ENCODE peak calls at places on chromosomes 3 and 15, in eight cellular contexts. G, X, I, R, U, O, T and D are unnamed samples.

GRCh38 chr15:52161406-52161966 is 29.7 kb downstream of the GNB5 start:
- DNase-seq in G (no peak), X (no peak), I (no peak), R (no peak), U (no peak), O (no peak), T (no peak), D (no peak)

GRCh38 chr15:90126457-90127435 is 24.5 kb upstream of the IDH2 start:
- DNase-seq in G (no peak), X (no peak), I (no peak), R (no peak), U (peak; percentile 5), O (peak; percentile 59), T (no peak), D (no peak)

GRCh38 chr15:83278191-83278590 is 6.3 kb downstream of the BNC1 start:
- DNase-seq in G (no peak), X (no peak), I (no peak), R (no peak), U (peak; percentile 83), O (no peak), T (no peak), D (no peak)

GRCh38 chr3:123344175-123344908 is 104.5 kb downstream of the ADCY5 start:
- DNase-seq in G (no peak), X (no peak), I (no peak), R (peak; percentile 6), U (peak; percentile 28), O (no peak), T (no peak), D (no peak)

GRCh38 chr15:68510558-68510957 is 68.2 kb upstream of the CORO2B start:
- DNase-seq in G (no peak), X (no peak), I (no peak), R (no peak), U (no peak), O (no peak), T (no peak), D (no peak)

GRCh38 chr15:76898102-76898501 is 7.0 kb downstream of the SCAPER start:
- DNase-seq in G (no peak), X (no peak), I (no peak), R (no peak), U (no peak), O (no peak), T (no peak), D (no peak)

GRCh38 chr3:49871536-49872157 is 1.9 kb upstream of the CAMKV start:
- DNase-seq in G (no peak), X (no peak), I (no peak), R (no peak), U (no peak), O (no peak), T (no peak), D (no peak)

GRCh38 chr3:85808750-85809149 is 850.0 kb downstream of the CADM2 start:
- DNase-seq in G (no peak), X (no peak), I (no peak), R (no peak), U (no peak), O (no peak), T (no peak), D (no peak)

GRCh38 chr3:127053026-127053425 is 70.1 kb downstream of the PLXNA1 start:
- DNase-seq in G (no peak), X (no peak), I (no peak), R (no peak), U (no peak), O (no peak), T (no peak), D (no peak)

GRCh38 chr3:29456901-29457300 is 176.0 kb downstream of the RBMS3 start:
- DNase-seq in G (no peak), X (no peak), I (no peak), R (no peak), U (no peak), O (no peak), T (no peak), D (no peak)

GRCh38 chr15:65087411-65087810 is 10.9 kb downstream of the KBTBD13 start:
- DNase-seq in G (no peak), X (no peak), I (no peak), R (no peak), U (no peak), O (no peak), T (no peak), D (no peak)
- H3K27ac ChIP-seq in G (no peak overlapping the region), X (no peak overlapping the region), I (no peak overlapping the region), R (no peak overlapping the region), U (no peak overlapping the region), O (peak overlapping the region; percentile 89), T (no peak overlapping the region), D (peak overlapping the region; percentile 75)

DNA sequence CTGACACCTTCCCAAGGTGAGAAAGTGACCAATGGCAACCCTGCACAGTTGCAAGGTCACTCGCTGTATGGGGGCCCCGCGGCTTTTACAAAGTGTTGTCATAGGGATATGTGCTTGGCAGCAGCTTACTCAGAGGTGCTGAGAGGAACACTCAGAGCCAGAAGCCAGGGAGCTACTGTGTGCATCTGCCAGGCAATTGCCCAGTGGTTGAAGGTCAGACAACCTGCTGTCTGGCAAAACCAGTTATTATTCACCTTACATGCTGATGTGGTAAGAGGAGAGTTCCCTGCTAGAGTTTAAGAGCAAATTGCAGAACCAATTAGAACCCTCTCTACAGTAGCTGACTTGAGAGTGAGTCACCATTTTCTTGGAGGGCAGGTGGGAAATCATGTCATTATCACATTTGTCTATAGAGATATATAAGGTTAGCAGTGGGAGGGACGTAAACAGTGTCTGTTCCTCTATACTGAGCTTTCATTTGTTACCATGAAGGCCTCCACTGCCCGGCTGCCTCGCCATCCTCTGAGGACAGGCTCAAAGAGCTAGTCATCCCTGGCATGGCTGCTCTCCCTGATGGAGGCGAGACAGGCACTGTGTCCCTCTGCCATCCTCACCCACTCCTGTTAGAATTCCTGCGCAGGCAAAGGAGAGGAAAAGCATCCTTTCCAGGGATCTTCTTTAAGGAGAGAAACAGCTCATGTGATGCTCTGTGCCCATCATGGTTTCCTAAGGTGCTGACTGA is 274.4 kb downstream of the PLCL2 start:
- DNase-seq in G (no peak), X (no peak), I (no peak), R (no peak), U (no peak), O (no peak), T (no peak), D (no peak)
- H3K27ac ChIP-seq in G (no peak overlapping the region), X (no peak overlapping the region), I (no peak overlapping the region), R (no peak overlapping the region), U (no peak overlapping the region), O (no peak overlapping the region), T (no peak overlapping the region), D (no peak overlapping the region)

GRCh38 chr3:174812172-174812862 is 46.8 kb upstream of the NAALADL2 start:
- DNase-seq in G (no peak), X (no peak), I (no peak), R (no peak), U (no peak), O (no peak), T (no peak), D (no peak)
- H3K27ac ChIP-seq in G (no peak overlapping the region), X (no peak overlapping the region), I (no peak overlapping the region), R (no peak overlapping the region), U (no peak overlapping the region), O (no peak overlapping the region), T (no peak overlapping the region), D (no peak overlapping the region)

DNA sequence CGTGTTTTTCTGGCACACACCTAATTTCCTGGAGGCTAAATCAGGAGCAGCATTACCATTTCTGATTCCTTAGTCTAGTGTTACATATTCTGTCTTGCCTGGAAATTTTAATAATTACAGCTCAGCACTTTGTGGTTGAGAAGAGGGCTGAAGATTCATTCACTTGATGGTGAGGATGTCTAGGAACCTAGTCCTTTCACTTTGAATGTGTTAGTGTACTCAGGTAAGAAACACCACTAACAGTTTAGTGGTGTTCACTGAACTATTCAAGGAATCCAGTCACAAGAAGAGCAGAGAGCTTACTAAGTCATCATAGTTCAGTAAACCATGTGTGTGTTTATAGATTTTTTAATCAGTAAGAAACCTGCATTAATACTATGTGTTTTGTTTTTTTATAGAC is 102.9 kb downstream of the STT3B start:
- DNase-seq in G (no peak), X (no peak), I (no peak), R (no peak), U (peak; percentile 18), O (no peak), T (no peak), D (no peak)
- H3K27ac ChIP-seq in G (no peak overlapping the region), X (no peak overlapping the region), I (no peak overlapping the region), R (no peak overlapping the region), U (peak overlapping the region; percentile 75), O (no peak overlapping the region), T (no peak overlapping the region), D (no peak overlapping the region)

DNA sequence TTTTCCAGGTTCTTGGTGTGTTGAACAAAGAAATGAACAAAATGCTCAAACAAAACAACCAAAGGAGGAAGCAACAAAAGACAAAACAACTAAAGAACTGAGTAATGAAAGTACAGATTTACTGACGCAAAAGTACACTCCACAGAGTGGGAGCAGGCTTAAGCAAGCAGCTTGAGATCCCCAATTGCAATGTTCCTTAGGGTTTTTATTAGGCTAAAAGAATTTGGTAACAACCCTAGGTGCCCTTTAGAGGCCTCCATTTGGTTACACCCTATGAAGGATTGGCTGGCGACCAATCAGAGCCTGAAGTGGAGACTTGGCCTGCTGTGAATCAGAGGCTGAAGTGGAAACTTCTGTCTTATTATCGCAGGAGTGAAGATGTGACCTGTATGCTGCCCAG is 243.4 kb upstream of the ATP10A start:
- DNase-seq in G (no peak), X (no peak), I (no peak), R (no peak), U (no peak), O (no peak), T (no peak), D (no peak)
- H3K27ac ChIP-seq in G (no peak overlapping the region), X (no peak overlapping the region), I (no peak overlapping the region), R (no peak overlapping the region), U (no peak overlapping the region), O (no peak overlapping the region), T (no peak overlapping the region), D (no peak overlapping the region)

GRCh38 chr15:56732881-56733130 is 503 bp downstream of the ZNF280D start:
- DNase-seq in G (no peak), X (no peak), I (no peak), R (peak; percentile 78), U (no peak), O (peak; percentile 45), T (peak; percentile 15), D (no peak)

GRCh38 chr15:56732135-56732880 is 1.0 kb downstream of the ZNF280D start:
- DNase-seq in G (no peak), X (no peak), I (no peak), R (peak; percentile 57), U (peak; percentile 82), O (peak; percentile 27), T (no peak), D (no peak)

GRCh38 chr15:56733131-56734012 is at the start of gene ZNF280D:
- DNase-seq in G (no peak), X (peak; percentile 77), I (peak; percentile 79), R (peak; percentile 91), U (peak; percentile 95), O (peak; percentile 88), T (peak; percentile 69), D (peak; percentile 96)

GRCh38 chr15:56734013-56734625 is 810 bp upstream of the ZNF280D start:
- DNase-seq in G (no peak), X (no peak), I (no peak), R (no peak), U (no peak), O (no peak), T (no peak), D (no peak)

DNA sequence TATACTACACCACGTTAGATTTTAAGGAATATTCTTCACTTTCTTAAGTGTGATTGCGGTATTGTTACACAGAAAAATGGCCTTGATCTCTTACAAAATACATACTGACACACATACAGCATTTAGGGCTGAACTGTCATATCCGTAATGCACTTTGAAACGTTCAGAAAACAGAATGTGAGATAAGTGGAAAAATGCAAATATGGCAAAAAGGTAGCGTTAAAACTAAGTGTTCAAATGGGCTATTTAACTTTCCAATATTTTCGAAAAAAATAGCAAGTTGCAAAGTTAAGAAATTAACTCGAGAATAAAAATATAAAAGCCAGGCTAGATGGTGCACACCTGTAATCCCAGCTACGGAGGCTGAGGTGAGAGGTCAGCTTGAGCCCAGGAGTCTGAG is 1.7 kb downstream of the ZNF280D start:
- DNase-seq in G (no peak), X (no peak), I (no peak), R (no peak), U (no peak), O (no peak), T (no peak), D (no peak)
- H3K27ac ChIP-seq in G (no peak overlapping the region), X (peak overlapping the region; percentile 82), I (no peak overlapping the region), R (no peak overlapping the region), U (peak overlapping the region; percentile 94), O (peak overlapping the region; percentile 94), T (peak overlapping the region; percentile 82), D (peak overlapping the region; percentile 99)